ENCODE peak calls at places on chromosome 14, in five cellular contexts. One of them, this sample, is unnamed. For H3K4me1, the result is how much of the 10 kb centered on the place peaks cover.

GRCh38 chr14:92225731-92226130 is 97.2 kb upstream of the SLC24A4 start:
- DNase-seq in GM23338: no peak
- DNase-seq in endothelial cell of umbilical vein: no peak
- DNase-seq in H1: no peak
- DNase-seq in stomach: no peak
- DNase-seq in this sample: no peak

GRCh38 chr14:105605501-105606304 is 79.3 kb downstream of the TMEM121 start:
- DNase-seq in GM23338: no peak
- DNase-seq in endothelial cell of umbilical vein: no peak
- DNase-seq in stomach: no peak
- DNase-seq in H1: no peak
- DNase-seq in this sample: no peak

GRCh38 chr14:65453807-65454480 is 41.4 kb downstream of the FUT8 start:
- DNase-seq in GM23338: no peak
- DNase-seq in stomach: no peak
- DNase-seq in H1: no peak
- DNase-seq in endothelial cell of umbilical vein: no peak
- DNase-seq in this sample: no peak

GRCh38 chr14:58628381-58628780 is 9.4 kb upstream of the DACT1 start:
- DNase-seq in GM23338: peak
- DNase-seq in H1: peak
- DNase-seq in stomach: no peak
- DNase-seq in endothelial cell of umbilical vein: no peak
- DNase-seq in this sample: no peak

GRCh38 chr14:104632781-104633180 is 28.2 kb upstream of the TMEM179 start:
- DNase-seq in GM23338: no peak
- DNase-seq in stomach: no peak
- DNase-seq in endothelial cell of umbilical vein: no peak
- DNase-seq in H1: no peak
- DNase-seq in this sample: no peak

GRCh38 chr14:65156568-65157366 is 54.5 kb upstream of the MAX start:
- DNase-seq in GM23338: no peak
- DNase-seq in H1: no peak
- DNase-seq in stomach: no peak
- DNase-seq in endothelial cell of umbilical vein: no peak
- DNase-seq in this sample: peak

GRCh38 chr14:92615451-92615850 is 101.9 kb downstream of the RIN3 start:
- DNase-seq in stomach: no peak
- DNase-seq in H1: no peak
- DNase-seq in GM23338: no peak
- DNase-seq in endothelial cell of umbilical vein: no peak
- DNase-seq in this sample: no peak

GRCh38 chr14:54787263-54787662 is 115.4 kb downstream of the GCH1 start:
- DNase-seq in stomach: no peak
- DNase-seq in H1: no peak
- DNase-seq in GM23338: no peak
- DNase-seq in endothelial cell of umbilical vein: no peak
- DNase-seq in this sample: no peak

GRCh38 chr14:105322791-105323556 is 8.4 kb downstream of the PACS2 start:
- DNase-seq in stomach: no peak
- DNase-seq in H1: no peak
- DNase-seq in endothelial cell of umbilical vein: no peak
- DNase-seq in GM23338: no peak
- DNase-seq in this sample: no peak

GRCh38 chr14:33509454-33509853 is 441.4 kb downstream of the EGLN3 start:
- DNase-seq in GM23338: no peak
- DNase-seq in endothelial cell of umbilical vein: no peak
- DNase-seq in H1: no peak
- DNase-seq in stomach: no peak
- DNase-seq in this sample: no peak

GRCh38 chr14:71995741-71996140 is 63.5 kb downstream of the RGS6 start:
- DNase-seq in H1: no peak
- DNase-seq in stomach: no peak
- DNase-seq in endothelial cell of umbilical vein: no peak
- DNase-seq in GM23338: no peak
- DNase-seq in this sample: no peak

GRCh38 chr14:94388896-94389469 is 581 bp upstream of the SERPINA1 start:
- DNase-seq in endothelial cell of umbilical vein: no peak
- DNase-seq in H1: no peak
- DNase-seq in GM23338: no peak
- DNase-seq in stomach: no peak
- DNase-seq in this sample: no peak

GRCh38 chr14:27672047-27672446 is 1074.2 kb upstream of the NOVA1 start:
- DNase-seq in H1: no peak
- DNase-seq in stomach: no peak
- DNase-seq in GM23338: peak
- DNase-seq in endothelial cell of umbilical vein: peak
- DNase-seq in this sample: no peak

GRCh38 chr14:31320216-31320615 is 100.1 kb downstream of the HEATR5A start:
- DNase-seq in stomach: no peak
- DNase-seq in endothelial cell of umbilical vein: no peak
- DNase-seq in GM23338: no peak
- DNase-seq in H1: no peak
- DNase-seq in this sample: no peak

GRCh38 chr14:24674204-24674970 is 40.4 kb upstream of the GZMB start:
- DNase-seq in GM23338: no peak
- DNase-seq in H1: no peak
- DNase-seq in endothelial cell of umbilical vein: no peak
- DNase-seq in stomach: no peak
- DNase-seq in this sample: no peak

GRCh38 chr14:85762523-85762922 is 232.6 kb downstream of the FLRT2 start:
- DNase-seq in endothelial cell of umbilical vein: no peak
- DNase-seq in stomach: no peak
- DNase-seq in H1: no peak
- DNase-seq in GM23338: no peak
- DNase-seq in this sample: no peak

GRCh38 chr14:55850803-55851202 is 267.4 kb upstream of the PELI2 start:
- DNase-seq in stomach: peak
- DNase-seq in GM23338: no peak
- DNase-seq in endothelial cell of umbilical vein: peak
- DNase-seq in H1: no peak
- DNase-seq in this sample: no peak

GRCh38 chr14:61530896-61531295 is 164.4 kb upstream of the HIF1A start:
- DNase-seq in stomach: peak
- DNase-seq in GM23338: no peak
- DNase-seq in H1: no peak
- DNase-seq in endothelial cell of umbilical vein: no peak
- DNase-seq in this sample: peak

GRCh38 chr14:55749201-55749812 is 169.3 kb downstream of the KTN1 start:
- DNase-seq in H1: no peak
- DNase-seq in GM23338: no peak
- DNase-seq in endothelial cell of umbilical vein: no peak
- DNase-seq in stomach: no peak
- DNase-seq in this sample: no peak

GRCh38 chr14:56686416-56686815 is 106.8 kb downstream of the TMEM260 start:
- DNase-seq in GM23338: peak
- DNase-seq in endothelial cell of umbilical vein: no peak
- DNase-seq in stomach: peak
- DNase-seq in H1: peak
- DNase-seq in this sample: peak

GRCh38 chr14:99971929-99972747 is 93.1 kb upstream of the EVL start:
- DNase-seq in stomach: no peak
- DNase-seq in endothelial cell of umbilical vein: no peak
- DNase-seq in H1: no peak
- DNase-seq in GM23338: peak
- DNase-seq in this sample: no peak

GRCh38 chr14:29681308-29681707 is 246.3 kb downstream of the PRKD1 start:
- DNase-seq in stomach: no peak
- DNase-seq in GM23338: no peak
- DNase-seq in H1: no peak
- DNase-seq in endothelial cell of umbilical vein: peak
- DNase-seq in this sample: no peak

GRCh38 chr14:99595034-99595433 is 9.0 kb downstream of the CCDC85C start:
- DNase-seq in H1: no peak
- DNase-seq in GM23338: no peak
- DNase-seq in endothelial cell of umbilical vein: no peak
- DNase-seq in stomach: no peak
- DNase-seq in this sample: no peak

GRCh38 chr14:85564841-85565527 is 35.0 kb downstream of the FLRT2 start:
- DNase-seq in stomach: no peak
- DNase-seq in GM23338: no peak
- DNase-seq in endothelial cell of umbilical vein: no peak
- DNase-seq in H1: no peak
- DNase-seq in this sample: no peak

GRCh38 chr14:73265721-73266046 is 28.4 kb downstream of the PAPLN start:
- DNase-seq in H1: no peak
- DNase-seq in GM23338: no peak
- DNase-seq in endothelial cell of umbilical vein: no peak
- DNase-seq in stomach: no peak
- DNase-seq in this sample: no peak

GRCh38 chr14:103341250-103342129 is 7.5 kb downstream of the EIF5 start:
- DNase-seq in stomach: no peak
- DNase-seq in endothelial cell of umbilical vein: no peak
- DNase-seq in H1: no peak
- DNase-seq in GM23338: no peak
- DNase-seq in this sample: no peak
- TF ChIP-seq POLR2AphosphoS5 in stomach: no peak
- TF ChIP-seq POLR2AphosphoS5 in endothelial cell of umbilical vein: no peak
- TF ChIP-seq POLR2AphosphoS5 in H1: no peak
- TF ChIP-seq POLR2AphosphoS5 in GM23338: no peak
- TF ChIP-seq POLR2AphosphoS5 in this sample: peak

GRCh38 chr14:50037837-50038236 is 78.5 kb downstream of the VCPKMT start:
- DNase-seq in GM23338: no peak
- DNase-seq in H1: no peak
- DNase-seq in stomach: no peak
- DNase-seq in endothelial cell of umbilical vein: no peak
- DNase-seq in this sample: no peak

GRCh38 chr14:50037240-50037639 is 79.1 kb downstream of the VCPKMT start:
- DNase-seq in endothelial cell of umbilical vein: no peak
- DNase-seq in H1: no peak
- DNase-seq in GM23338: no peak
- DNase-seq in stomach: no peak
- DNase-seq in this sample: no peak

GRCh38 chr14:50039734-50040400 is 76.5 kb downstream of the VCPKMT start:
- DNase-seq in H1: no peak
- DNase-seq in GM23338: no peak
- DNase-seq in endothelial cell of umbilical vein: no peak
- DNase-seq in stomach: no peak
- DNase-seq in this sample: no peak

GRCh38 chr14:50039120-50039517 is 77.3 kb downstream of the VCPKMT start:
- DNase-seq in H1: no peak
- DNase-seq in GM23338: no peak
- DNase-seq in stomach: no peak
- DNase-seq in endothelial cell of umbilical vein: no peak
- DNase-seq in this sample: no peak

DNA sequence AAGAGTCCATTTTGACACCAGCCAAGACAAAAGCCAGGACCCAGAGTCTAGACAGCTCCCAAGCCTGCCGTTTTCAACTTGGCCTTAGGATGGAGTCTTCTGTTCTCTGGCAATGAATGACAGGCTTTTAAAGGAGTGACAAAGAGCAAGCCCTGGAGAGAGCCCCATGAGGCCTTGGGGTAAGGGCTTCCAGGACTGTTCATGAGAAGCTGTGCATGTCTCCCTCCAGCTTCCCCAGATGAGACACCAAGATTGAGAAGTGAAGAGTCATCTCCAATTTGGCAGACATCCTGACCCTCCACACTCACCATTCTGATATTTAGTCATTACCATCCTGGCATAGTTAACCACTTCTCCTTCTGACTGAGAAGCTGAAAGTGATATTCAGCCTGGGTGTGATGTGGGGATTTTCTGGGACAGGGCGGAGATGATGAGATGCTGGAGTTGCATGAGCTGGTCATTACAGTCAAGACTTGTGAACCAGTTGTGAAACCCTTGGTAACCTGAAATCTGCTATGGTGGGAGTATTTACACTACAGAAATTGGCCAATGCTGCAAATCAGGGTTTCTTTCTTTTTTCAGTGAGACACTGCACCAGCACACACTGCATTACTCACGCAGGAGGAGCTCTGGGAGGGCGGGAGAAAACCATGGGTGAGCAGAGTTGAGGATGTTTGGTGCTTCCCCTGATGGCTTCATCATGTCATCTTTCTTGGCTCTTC is 77.8 kb downstream of the VCPKMT start:
- DNase-seq in H1: no peak
- DNase-seq in GM23338: peak
- DNase-seq in stomach: no peak
- DNase-seq in endothelial cell of umbilical vein: no peak
- DNase-seq in this sample: no peak
- TF ChIP-seq CTCF in H1: no peak
- TF ChIP-seq CTCF in GM23338: peak
- TF ChIP-seq CTCF in stomach: no peak
- TF ChIP-seq CTCF in endothelial cell of umbilical vein: no peak
- TF ChIP-seq CTCF in this sample: no peak

GRCh38 chr14:101880016-101880297 is 84.4 kb upstream of the DYNC1H1 start:
- DNase-seq in GM23338: no peak
- DNase-seq in endothelial cell of umbilical vein: no peak
- DNase-seq in stomach: no peak
- DNase-seq in H1: no peak
- DNase-seq in this sample: no peak
- H3K4me1 ChIP-seq in GM23338: under half
- H3K4me1 ChIP-seq in endothelial cell of umbilical vein: under half
- H3K4me1 ChIP-seq in stomach: under half
- H3K4me1 ChIP-seq in H1: under half
- H3K4me1 ChIP-seq in this sample: half or more

GRCh38 chr14:69316449-69317391 is 56.8 kb downstream of the GALNT16 start:
- DNase-seq in H1: peak
- DNase-seq in GM23338: no peak
- DNase-seq in endothelial cell of umbilical vein: peak
- DNase-seq in stomach: no peak
- DNase-seq in this sample: peak
- TF ChIP-seq POLR2AphosphoS5 in H1: no peak
- TF ChIP-seq POLR2AphosphoS5 in GM23338: no peak
- TF ChIP-seq POLR2AphosphoS5 in endothelial cell of umbilical vein: no peak
- TF ChIP-seq POLR2AphosphoS5 in stomach: peak
- TF ChIP-seq POLR2AphosphoS5 in this sample: peak

GRCh38 chr14:63840981-63841380 is 11.8 kb upstream of the SYNE2 start:
- DNase-seq in H1: peak
- DNase-seq in stomach: peak
- DNase-seq in endothelial cell of umbilical vein: no peak
- DNase-seq in GM23338: peak
- DNase-seq in this sample: peak
- TF ChIP-seq CTCF in H1: peak
- TF ChIP-seq CTCF in stomach: no peak
- TF ChIP-seq CTCF in endothelial cell of umbilical vein: no peak
- TF ChIP-seq CTCF in GM23338: peak
- TF ChIP-seq CTCF in this sample: no peak